ENCODE peak calls at places on chromosome 22, in seven cellular contexts. Y is fibroblast of lung; H is osteocyte; S is lung microvascular endothelial cell; N is stimulated activated CD4-positive, alpha-beta T cell treated with anti-CD3 and anti-CD28 coated beads, Interleukin-4, amount 100 ng/mL, for 24 hours; Q is Right ventricle myocardium superior; L is putamen. F is an unnamed sample.

GRCh38 chr22:41951898-41952474 is at the start of gene SMIM45:
- DNase-seq in Y (no peak), S (no peak), N (no peak), Q (no peak), H (no peak), L (peak), F (no peak)

GRCh38 chr22:44337658-44338004 is 24.9 kb upstream of the SHISAL1 start:
- DNase-seq in Q (no peak), Y (peak), N (no peak), S (no peak), L (peak), H (no peak), F (no peak)

GRCh38 chr22:29871684-29872083 is 11.3 kb upstream of the MTMR3 start:
- DNase-seq in S (no peak), L (peak), Q (no peak), N (no peak), H (peak), Y (peak), F (no peak)

GRCh38 chr22:47189056-47189916 is 426.8 kb downstream of the TBC1D22A start:
- DNase-seq in L (no peak), Q (peak), Y (no peak), N (no peak), S (no peak), H (peak), F (no peak)

GRCh38 chr22:27597703-27598444 is 203.7 kb downstream of the MN1 start:
- DNase-seq in Q (no peak), H (no peak), L (no peak), Y (no peak), S (peak), N (no peak), F (no peak)

GRCh38 chr22:38858492-38858891 is 13.5 kb downstream of the CBX6 start:
- DNase-seq in S (no peak), N (no peak), Y (no peak), Q (peak), H (no peak), L (no peak), F (no peak)

GRCh38 chr22:40385041-40385782 is 14.8 kb downstream of the SGSM3 start:
- DNase-seq in Q (no peak), N (peak), H (no peak), L (no peak), S (peak), Y (no peak), F (no peak)

GRCh38 chr22:43226368-43226979 is 39.5 kb upstream of the TTLL12 start:
- DNase-seq in H (no peak), Q (no peak), N (no peak), L (no peak), Y (peak), S (no peak), F (no peak)

GRCh38 chr22:37636186-37636948 is 3.1 kb upstream of the SH3BP1 start:
- DNase-seq in Q (no peak), Y (peak), S (no peak), L (no peak), H (no peak), N (no peak), F (no peak)

GRCh38 chr22:25928038-25928437 is 186.1 kb downstream of the MYO18B start:
- DNase-seq in Y (no peak), H (no peak), S (no peak), N (no peak), Q (no peak), L (no peak), F (no peak)

GRCh38 chr22:43889366-43890253 is 2.2 kb downstream of the PNPLA5 start:
- DNase-seq in Y (peak), N (no peak), L (peak), Q (no peak), S (no peak), H (no peak), F (no peak)

GRCh38 chr22:29149841-29150555 is 55.7 kb upstream of the EMID1 start:
- DNase-seq in Y (no peak), S (no peak), H (no peak), N (no peak), Q (peak), L (peak), F (no peak)

GRCh38 chr22:49269928-49270327 is 557.7 kb downstream of the BRD1 start:
- DNase-seq in Q (no peak), S (no peak), L (no peak), H (no peak), Y (no peak), N (no peak), F (no peak)

GRCh38 chr22:41217553-41218157 is 12.5 kb downstream of the L3MBTL2 start:
- DNase-seq in Y (peak), S (peak), N (peak), Q (peak), H (no peak), L (no peak), F (peak)

GRCh38 chr22:38736257-38736570 is 19.6 kb downstream of the SUN2 start:
- DNase-seq in Q (peak), Y (no peak), N (no peak), L (no peak), H (no peak), S (no peak), F (no peak)

GRCh38 chr22:28397324-28397723 is 282.3 kb downstream of the TTC28 start:
- DNase-seq in Q (no peak), H (no peak), Y (no peak), L (no peak), S (no peak), N (no peak), F (no peak)

GRCh38 chr22:42294034-42294985 is 23.9 kb upstream of the TCF20 start:
- DNase-seq in Y (peak), Q (peak), L (no peak), H (peak), S (peak), N (no peak), F (no peak)

GRCh38 chr22:42307806-42308563 is 37.5 kb upstream of the TCF20 start:
- DNase-seq in L (no peak), N (no peak), Q (no peak), S (no peak), Y (no peak), H (no peak), F (no peak)

GRCh38 chr22:30178180-30179126 is 68.1 kb downstream of the LIF start:
- DNase-seq in Q (no peak), L (no peak), H (no peak), Y (no peak), S (no peak), N (peak), F (no peak)

GRCh38 chr22:36480941-36481392 is 473 bp downstream of the TXN2 start:
- DNase-seq in N (no peak), Q (no peak), S (no peak), H (no peak), L (no peak), Y (no peak), F (no peak)

GRCh38 chr22:50400931-50401330 is 57.8 kb downstream of the PPP6R2 start:
- DNase-seq in S (no peak), H (no peak), Q (no peak), Y (no peak), L (no peak), N (no peak), F (no peak)

GRCh38 chr22:32527756-32528155 is 53.1 kb downstream of the FBXO7 start:
- DNase-seq in S (no peak), H (no peak), N (no peak), Q (no peak), Y (no peak), L (no peak), F (no peak)